ENCODE peak calls at places on chromosomes 12 and 14, in six cellular contexts. D is uterus; B is osteoblast; U is bronchial epithelial cell; K is progenitor cell of endocrine pancreas; H is CD4-positive, CD25-positive, alpha-beta regulatory T cell. F is an unnamed sample.

GRCh38 chr14:68250950-68251765 is 431.6 kb downstream of the RAD51B start:
- DNase-seq in D (no peak), B (no peak), U (peak), K (no peak), H (peak), F (peak)

GRCh38 chr14:50795909-50796308 is 35.1 kb downstream of the NIN start:
- DNase-seq in D (no peak), B (no peak), U (no peak), K (no peak), H (no peak), F (peak)

GRCh38 chr12:57069522-57069921 is 9.1 kb downstream of the NEMP1 start:
- DNase-seq in D (peak), B (peak), U (peak), K (no peak), H (peak), F (peak)

GRCh38 chr14:32342854-32343200 is 13.7 kb downstream of the AKAP6 start:
- DNase-seq in D (no peak), B (no peak), U (no peak), K (no peak), H (no peak), F (no peak)

GRCh38 chr12:57240069-57240921 is 10.7 kb downstream of the STAC3 start:
- DNase-seq in D (no peak), B (peak), U (peak), K (no peak), H (peak), F (no peak)

GRCh38 chr12:131311764-131312163 is 358.1 kb downstream of the ADGRD1 start:
- DNase-seq in D (no peak), B (no peak), U (no peak), K (no peak), H (no peak), F (no peak)

GRCh38 chr14:89721991-89722390 is 232.5 kb downstream of the EFCAB11 start:
- DNase-seq in D (no peak), B (peak), U (peak), K (no peak), H (peak), F (no peak)

GRCh38 chr14:68306265-68306933 is 486.5 kb downstream of the ZFP36L1 start:
- DNase-seq in D (no peak), B (no peak), U (peak), K (no peak), H (no peak), F (no peak)

GRCh38 chr14:95499354-95499750 is 17.1 kb downstream of the SYNE3 start:
- DNase-seq in D (no peak), B (no peak), U (no peak), K (no peak), H (no peak), F (no peak)

GRCh38 chr12:34292736-34293625 is 270.7 kb downstream of the ALG10 start:
- DNase-seq in D (peak), B (no peak), U (no peak), K (no peak), H (no peak), F (no peak)

GRCh38 chr12:52193991-52194390 is 2.2 kb upstream of the KRT80 start:
- DNase-seq in D (no peak), B (no peak), U (no peak), K (no peak), H (no peak), F (peak)